ENCODE peak calls at places on chromosomes 2 and 18, in four cellular contexts. G, R, C and X are unnamed samples.

GRCh38 chr18:32389868-32390267 is 80.8 kb downstream of the GAREM1 start:
- DNase-seq in G (peak), R (peak), C (no peak), X (no peak)

GRCh38 chr18:50193796-50194622 is 938 bp downstream of the MYO5B start:
- DNase-seq in G (peak), R (peak), C (no peak), X (peak)

GRCh38 chr2:129717560-129718128 is 261.8 kb upstream of the RAB6C start:
- DNase-seq in G (no peak), R (peak), C (no peak), X (no peak)

GRCh38 chr2:75027886-75028285 is 69.4 kb downstream of the POLE4 start:
- DNase-seq in G (no peak), R (no peak), C (no peak), X (no peak)

GRCh38 chr2:234879671-234880455 is 72.0 kb upstream of the SH3BP4 start:
- DNase-seq in G (no peak), R (no peak), C (peak), X (peak)

GRCh38 chr18:49560277-49561126 is 1.4 kb upstream of the LIPG start:
- DNase-seq in G (no peak), R (peak), C (no peak), X (no peak)

GRCh38 chr18:28723506-28723905 is 546.6 kb upstream of the CDH2 start:
- DNase-seq in G (no peak), R (no peak), C (no peak), X (peak)

GRCh38 chr2:61887684-61888303 is 662 bp downstream of the CCT4 start:
- DNase-seq in G (no peak), R (no peak), C (peak), X (peak)

GRCh38 chr2:55949211-55949610 is 25.6 kb upstream of the EFEMP1 start:
- DNase-seq in G (no peak), R (peak), C (no peak), X (no peak)

GRCh38 chr2:239253264-239253663 is 147.6 kb downstream of the HDAC4 start:
- DNase-seq in G (no peak), R (no peak), C (no peak), X (no peak)